ENCODE peak calls at places on chromosomes 5 and 9, in five cellular contexts. One of them, this sample, is unnamed.

GRCh38 chr5:100676807-100677631 is 141.8 kb downstream of the FAM174A start:
- DNase-seq in choroid plexus epithelial cell: peak
- DNase-seq in sigmoid colon: no peak
- DNase-seq in uterus: no peak
- DNase-seq in adrenal gland: no peak
- DNase-seq in this sample: peak

GRCh38 chr5:73415617-73416016 is 33.0 kb downstream of the FOXD1 start:
- DNase-seq in adrenal gland: no peak
- DNase-seq in uterus: no peak
- DNase-seq in sigmoid colon: no peak
- DNase-seq in choroid plexus epithelial cell: no peak
- DNase-seq in this sample: no peak

GRCh38 chr5:149959406-149960236 is 937 bp upstream of the SLC26A2 start:
- DNase-seq in sigmoid colon: no peak
- DNase-seq in adrenal gland: no peak
- DNase-seq in uterus: no peak
- DNase-seq in choroid plexus epithelial cell: peak
- DNase-seq in this sample: peak

GRCh38 chr5:146849694-146850093 is 28.9 kb downstream of the PPP2R2B start:
- DNase-seq in sigmoid colon: no peak
- DNase-seq in uterus: no peak
- DNase-seq in adrenal gland: no peak
- DNase-seq in choroid plexus epithelial cell: no peak
- DNase-seq in this sample: no peak

GRCh38 chr9:87342743-87343142 is 154.9 kb upstream of the DAPK1 start:
- DNase-seq in choroid plexus epithelial cell: peak
- DNase-seq in uterus: peak
- DNase-seq in sigmoid colon: no peak
- DNase-seq in adrenal gland: peak
- DNase-seq in this sample: peak

GRCh38 chr5:9112520-9113291 is 433.2 kb downstream of the SEMA5A start:
- DNase-seq in choroid plexus epithelial cell: peak
- DNase-seq in adrenal gland: no peak
- DNase-seq in uterus: no peak
- DNase-seq in sigmoid colon: no peak
- DNase-seq in this sample: peak

GRCh38 chr9:96015876-96016686 is 140.6 kb downstream of the ERCC6L2 start:
- DNase-seq in choroid plexus epithelial cell: no peak
- DNase-seq in sigmoid colon: no peak
- DNase-seq in adrenal gland: no peak
- DNase-seq in uterus: no peak
- DNase-seq in this sample: no peak

GRCh38 chr5:157476699-157477408 is 16.8 kb downstream of the NIPAL4 start:
- DNase-seq in uterus: peak
- DNase-seq in sigmoid colon: peak
- DNase-seq in adrenal gland: peak
- DNase-seq in choroid plexus epithelial cell: peak
- DNase-seq in this sample: peak

GRCh38 chr5:73446631-73447233 is 1.8 kb downstream of the FOXD1 start:
- DNase-seq in uterus: no peak
- DNase-seq in sigmoid colon: no peak
- DNase-seq in adrenal gland: no peak
- DNase-seq in choroid plexus epithelial cell: no peak
- DNase-seq in this sample: no peak

GRCh38 chr5:145062280-145062679 is 772.9 kb downstream of the PRELID2 start:
- DNase-seq in sigmoid colon: no peak
- DNase-seq in uterus: no peak
- DNase-seq in adrenal gland: no peak
- DNase-seq in choroid plexus epithelial cell: peak
- DNase-seq in this sample: peak

GRCh38 chr9:124074746-124075145 is 63.2 kb downstream of the LHX2 start:
- DNase-seq in choroid plexus epithelial cell: peak
- DNase-seq in uterus: no peak
- DNase-seq in sigmoid colon: no peak
- DNase-seq in adrenal gland: no peak
- DNase-seq in this sample: no peak

GRCh38 chr9:88724241-88724805 is 189.3 kb downstream of the NXNL2 start:
- DNase-seq in choroid plexus epithelial cell: no peak
- DNase-seq in sigmoid colon: no peak
- DNase-seq in uterus: no peak
- DNase-seq in adrenal gland: no peak
- DNase-seq in this sample: no peak

GRCh38 chr9:135302329-135303279 is 177.0 kb upstream of the PPP1R26 start:
- DNase-seq in adrenal gland: no peak
- DNase-seq in sigmoid colon: no peak
- DNase-seq in uterus: no peak
- DNase-seq in choroid plexus epithelial cell: no peak
- DNase-seq in this sample: no peak

GRCh38 chr5:150398432-150399157 is 14.1 kb downstream of the CD74 start:
- DNase-seq in uterus: no peak
- DNase-seq in sigmoid colon: no peak
- DNase-seq in adrenal gland: no peak
- DNase-seq in choroid plexus epithelial cell: no peak
- DNase-seq in this sample: no peak

GRCh38 chr9:77163889-77164288 is 13.4 kb upstream of the VPS13A start:
- DNase-seq in adrenal gland: no peak
- DNase-seq in uterus: no peak
- DNase-seq in sigmoid colon: no peak
- DNase-seq in choroid plexus epithelial cell: peak
- DNase-seq in this sample: peak

GRCh38 chr9:129320575-129321311 is 142.7 kb upstream of the IER5L start:
- DNase-seq in adrenal gland: peak
- DNase-seq in choroid plexus epithelial cell: peak
- DNase-seq in uterus: peak
- DNase-seq in sigmoid colon: peak
- DNase-seq in this sample: peak

GRCh38 chr5:109849478-109850088 is 159.9 kb downstream of the MAN2A1 start:
- DNase-seq in uterus: no peak
- DNase-seq in sigmoid colon: no peak
- DNase-seq in adrenal gland: no peak
- DNase-seq in choroid plexus epithelial cell: no peak
- DNase-seq in this sample: no peak

GRCh38 chr9:123455187-123455586 is 99.2 kb downstream of the CRB2 start:
- DNase-seq in sigmoid colon: peak
- DNase-seq in choroid plexus epithelial cell: no peak
- DNase-seq in uterus: no peak
- DNase-seq in adrenal gland: no peak
- DNase-seq in this sample: no peak

GRCh38 chr9:12640021-12640587 is 53.1 kb upstream of the TYRP1 start:
- DNase-seq in choroid plexus epithelial cell: peak
- DNase-seq in uterus: no peak
- DNase-seq in sigmoid colon: no peak
- DNase-seq in adrenal gland: no peak
- DNase-seq in this sample: peak

GRCh38 chr9:69292078-69292477 is 32.9 kb upstream of the ENTREP1 start:
- DNase-seq in adrenal gland: no peak
- DNase-seq in uterus: no peak
- DNase-seq in sigmoid colon: no peak
- DNase-seq in choroid plexus epithelial cell: no peak
- DNase-seq in this sample: no peak

GRCh38 chr5:158140120-158140778 is 281.3 kb upstream of the CLINT1 start:
- DNase-seq in sigmoid colon: no peak
- DNase-seq in adrenal gland: peak
- DNase-seq in uterus: peak
- DNase-seq in choroid plexus epithelial cell: peak
- DNase-seq in this sample: peak

GRCh38 chr5:31767335-31768031 is 128.6 kb downstream of the PDZD2 start:
- DNase-seq in sigmoid colon: no peak
- DNase-seq in adrenal gland: no peak
- DNase-seq in choroid plexus epithelial cell: no peak
- DNase-seq in uterus: no peak
- DNase-seq in this sample: no peak

GRCh38 chr5:166117744-166118072 is 2173.7 kb upstream of the WWC1 start:
- DNase-seq in adrenal gland: no peak
- DNase-seq in choroid plexus epithelial cell: no peak
- DNase-seq in sigmoid colon: no peak
- DNase-seq in uterus: no peak
- DNase-seq in this sample: no peak

GRCh38 chr9:127351182-127352166 is 45.5 kb upstream of the SLC2A8 start:
- DNase-seq in uterus: no peak
- DNase-seq in choroid plexus epithelial cell: no peak
- DNase-seq in adrenal gland: no peak
- DNase-seq in sigmoid colon: no peak
- DNase-seq in this sample: no peak

GRCh38 chr5:68149189-68149588 is 66.4 kb upstream of the PIK3R1 start:
- DNase-seq in sigmoid colon: no peak
- DNase-seq in choroid plexus epithelial cell: peak
- DNase-seq in adrenal gland: no peak
- DNase-seq in uterus: no peak
- DNase-seq in this sample: peak

GRCh38 chr9:69535911-69536310 is 136.3 kb downstream of the APBA1 start:
- DNase-seq in sigmoid colon: no peak
- DNase-seq in adrenal gland: no peak
- DNase-seq in choroid plexus epithelial cell: no peak
- DNase-seq in uterus: no peak
- DNase-seq in this sample: peak

GRCh38 chr9:16417749-16418148 is 452.7 kb downstream of the BNC2 start:
- DNase-seq in uterus: no peak
- DNase-seq in choroid plexus epithelial cell: peak
- DNase-seq in adrenal gland: no peak
- DNase-seq in sigmoid colon: no peak
- DNase-seq in this sample: no peak
- H3K4me3 ChIP-seq in uterus: no peak
- H3K4me3 ChIP-seq in choroid plexus epithelial cell: no peak
- H3K4me3 ChIP-seq in adrenal gland: no peak
- H3K4me3 ChIP-seq in sigmoid colon: no peak
- H3K4me3 ChIP-seq in this sample: peak

DNA sequence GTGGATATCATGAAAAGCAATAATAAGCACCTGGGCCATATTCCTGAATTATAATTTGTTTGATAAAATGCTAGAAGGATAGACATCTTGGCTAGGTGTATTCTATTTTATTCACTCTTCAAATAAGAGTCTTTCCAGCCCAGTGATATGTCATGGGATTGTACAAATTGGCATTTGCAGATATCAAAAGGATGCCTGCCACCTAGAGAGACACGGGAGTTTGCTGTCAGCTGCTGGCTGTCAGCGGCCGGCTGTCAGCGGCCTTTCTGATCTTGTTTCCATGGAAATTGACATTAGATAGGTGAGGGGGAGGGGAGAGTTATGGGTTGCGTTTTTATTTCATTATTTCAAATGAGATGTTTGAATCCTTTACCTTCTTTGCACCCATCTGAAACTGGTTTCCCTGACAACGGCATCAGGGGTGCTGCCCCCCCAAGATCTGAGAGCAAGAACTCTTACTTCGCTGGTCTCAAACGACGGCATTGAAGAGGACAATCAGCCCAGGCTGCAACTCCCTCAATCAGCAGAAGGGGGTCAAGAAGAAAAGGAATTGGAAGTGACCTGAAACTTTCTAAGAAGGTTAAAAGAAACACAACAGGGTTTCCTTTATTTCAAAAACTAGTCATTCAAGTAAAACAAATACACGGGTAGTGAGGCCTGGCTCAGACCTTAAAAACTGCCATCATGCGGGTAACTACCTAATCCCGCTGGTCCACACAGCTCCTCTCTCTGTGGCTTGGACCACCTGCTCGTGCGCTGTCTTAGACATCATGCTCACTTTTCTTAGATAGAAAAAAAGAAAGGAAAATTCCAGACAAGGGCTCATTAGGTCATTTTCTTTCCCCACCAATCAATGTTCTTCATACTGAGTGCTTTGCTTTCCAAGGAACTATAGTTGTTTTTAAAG is 115.7 kb downstream of the TLE1 start:
- DNase-seq in adrenal gland: no peak
- DNase-seq in sigmoid colon: no peak
- DNase-seq in uterus: no peak
- DNase-seq in choroid plexus epithelial cell: no peak
- DNase-seq in this sample: no peak
- TF ChIP-seq CTCF in adrenal gland: no peak
- TF ChIP-seq CTCF in sigmoid colon: no peak
- TF ChIP-seq CTCF in uterus: no peak
- TF ChIP-seq CTCF in choroid plexus epithelial cell: peak
- TF ChIP-seq CTCF in this sample: no peak

GRCh38 chr9:97923529-97924108 is 1.3 kb upstream of the TRMO start:
- DNase-seq in choroid plexus epithelial cell: peak
- DNase-seq in uterus: peak
- DNase-seq in adrenal gland: peak
- DNase-seq in sigmoid colon: peak
- DNase-seq in this sample: peak
- H3K4me3 ChIP-seq in choroid plexus epithelial cell: peak
- H3K4me3 ChIP-seq in uterus: no peak
- H3K4me3 ChIP-seq in adrenal gland: no peak
- H3K4me3 ChIP-seq in sigmoid colon: peak
- H3K4me3 ChIP-seq in this sample: peak

GRCh38 chr9:19229725-19230355 is 653 bp upstream of the DENND4C start:
- DNase-seq in sigmoid colon: peak
- DNase-seq in uterus: no peak
- DNase-seq in choroid plexus epithelial cell: peak
- DNase-seq in adrenal gland: peak
- DNase-seq in this sample: no peak
- TF ChIP-seq CTCF in sigmoid colon: no peak
- TF ChIP-seq CTCF in uterus: no peak
- TF ChIP-seq CTCF in choroid plexus epithelial cell: no peak
- TF ChIP-seq CTCF in adrenal gland: no peak
- TF ChIP-seq CTCF in this sample: no peak

DNA sequence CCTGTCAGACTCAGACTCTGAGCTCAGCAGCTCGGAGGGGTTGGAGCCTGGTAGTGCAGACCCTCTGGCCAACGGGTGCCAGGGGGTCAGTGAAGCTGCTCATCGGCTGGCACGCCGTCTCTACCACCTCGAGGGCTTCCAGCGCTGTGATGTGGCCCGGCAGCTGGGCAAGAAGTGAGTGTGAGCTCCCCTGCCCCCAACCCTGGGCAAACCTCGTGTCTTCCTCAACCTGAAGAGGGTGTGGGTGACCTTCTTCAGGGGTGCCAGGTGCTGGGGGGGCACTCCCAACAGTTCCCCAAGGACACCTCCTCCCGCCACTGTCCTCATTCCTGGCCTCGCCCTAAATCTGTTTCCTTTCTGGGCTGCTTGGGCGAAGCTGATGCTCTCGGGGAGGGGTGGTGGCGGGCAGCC is 18.6 kb downstream of the PSD2 start:
- DNase-seq in adrenal gland: no peak
- DNase-seq in choroid plexus epithelial cell: no peak
- DNase-seq in uterus: no peak
- DNase-seq in sigmoid colon: no peak
- DNase-seq in this sample: no peak
- H3K4me3 ChIP-seq in adrenal gland: no peak
- H3K4me3 ChIP-seq in choroid plexus epithelial cell: no peak
- H3K4me3 ChIP-seq in uterus: no peak
- H3K4me3 ChIP-seq in sigmoid colon: no peak
- H3K4me3 ChIP-seq in this sample: no peak

GRCh38 chr9:114879165-114879564 is 51.2 kb downstream of the TNFSF8 start:
- DNase-seq in sigmoid colon: no peak
- DNase-seq in choroid plexus epithelial cell: no peak
- DNase-seq in uterus: no peak
- DNase-seq in adrenal gland: no peak
- DNase-seq in this sample: no peak
- TF ChIP-seq CTCF in sigmoid colon: no peak
- TF ChIP-seq CTCF in choroid plexus epithelial cell: no peak
- TF ChIP-seq CTCF in uterus: no peak
- TF ChIP-seq CTCF in adrenal gland: no peak
- TF ChIP-seq CTCF in this sample: no peak